ENCODE peak calls at places on chromosome 16, in ten cellular contexts. G is T1000; V is tibial nerve; N is NCI-H1105 treated with DMSO at 0.1 percent for 48 hours; W is NCI-H1092 treated with DMSO at 0.1 percent for 48 hours; M is central memory CD8-positive, alpha-beta T cell; S is germinal center; E is stimulated activated CD4-positive, alpha-beta T cell treated with anti-CD3 and anti-CD28 coated beads, Interleukin-12 subunit alpha, Interleukin-12 subunit beta, amount 100 ng/mL, for 4 hours; R is T-helper 17 cell; Z is heart left ventricle. Y is an unnamed sample.

GRCh38 chr16:89827383-89828198 is 684 bp upstream of the SPIRE2 start:
- DNase-seq in G (peak), V (no peak), N (no peak), W (peak), M (no peak), S (no peak), E (no peak), R (no peak), Z (no peak), Y (no peak)

GRCh38 chr16:20626971-20627370 is 50.8 kb upstream of the ACSM2B start:
- DNase-seq in G (no peak), V (no peak), N (no peak), W (no peak), M (no peak), S (no peak), E (no peak), R (no peak), Z (no peak), Y (no peak)

GRCh38 chr16:74896389-74897370 is 88.2 kb downstream of the WDR59 start:
- DNase-seq in G (no peak), V (no peak), N (no peak), W (no peak), M (no peak), S (no peak), E (no peak), R (no peak), Z (no peak), Y (no peak)

GRCh38 chr16:14677627-14678026 is 16.5 kb downstream of the PLA2G10 start:
- DNase-seq in G (no peak), V (no peak), N (no peak), W (no peak), M (no peak), S (no peak), E (no peak), R (no peak), Z (no peak), Y (no peak)

GRCh38 chr16:13427943-13428342 is 492.0 kb upstream of the ERCC4 start:
- DNase-seq in G (no peak), V (no peak), N (peak), W (no peak), M (no peak), S (no peak), E (no peak), R (no peak), Z (no peak), Y (no peak)

GRCh38 chr16:87298857-87299465 is 18.2 kb downstream of the C16orf95 start:
- DNase-seq in G (no peak), V (no peak), N (no peak), W (no peak), M (no peak), S (no peak), E (no peak), R (no peak), Z (no peak), Y (no peak)

GRCh38 chr16:3542153-3542550 is 35.1 kb downstream of the NLRC3 start:
- DNase-seq in G (no peak), V (no peak), N (no peak), W (no peak), M (no peak), S (no peak), E (no peak), R (no peak), Z (no peak), Y (no peak)

GRCh38 chr16:48321307-48322036 is 63.7 kb downstream of the SIAH1 start:
- DNase-seq in G (no peak), V (no peak), N (no peak), W (no peak), M (no peak), S (no peak), E (no peak), R (no peak), Z (no peak), Y (no peak)